ENCODE peak calls at places on chromosomes 12 and 14, in five cellular contexts. One of them, this sample, is unnamed.

GRCh38 chr12:2431810-2432209 is 363.0 kb upstream of the FKBP4 start:
- DNase-seq in GM12878: no peak
- DNase-seq in HepG2: no peak
- DNase-seq in SK-N-SH: no peak
- DNase-seq in GM12891: no peak
- DNase-seq in this sample: no peak

GRCh38 chr14:102759416-102759815 is 17.8 kb upstream of the TRAF3 start:
- DNase-seq in GM12878: no peak
- DNase-seq in HepG2: no peak
- DNase-seq in SK-N-SH: no peak
- DNase-seq in GM12891: no peak
- DNase-seq in this sample: no peak

GRCh38 chr14:99915305-99916090 is 122.3 kb downstream of the EML1 start:
- DNase-seq in GM12878: no peak
- DNase-seq in HepG2: no peak
- DNase-seq in SK-N-SH: no peak
- DNase-seq in GM12891: no peak
- DNase-seq in this sample: no peak

GRCh38 chr12:6961695-6962284 is 8.7 kb downstream of the PHB2 start:
- DNase-seq in GM12878: no peak
- DNase-seq in HepG2: peak; percentile 81
- DNase-seq in SK-N-SH: peak; percentile 78
- DNase-seq in GM12891: no peak
- DNase-seq in this sample: no peak

GRCh38 chr14:69013943-69014782 is 35.1 kb upstream of the ACTN1 start:
- DNase-seq in GM12878: no peak
- DNase-seq in HepG2: peak; percentile 88
- DNase-seq in SK-N-SH: peak; percentile 69
- DNase-seq in GM12891: no peak
- DNase-seq in this sample: no peak

GRCh38 chr14:76464856-76465255 is 88.9 kb downstream of the ESRRB start:
- DNase-seq in GM12878: no peak
- DNase-seq in HepG2: no peak
- DNase-seq in SK-N-SH: no peak
- DNase-seq in GM12891: no peak
- DNase-seq in this sample: no peak

GRCh38 chr14:61475316-61475715 is 153.9 kb downstream of the PRKCH start:
- DNase-seq in GM12878: no peak
- DNase-seq in HepG2: peak; percentile 67
- DNase-seq in SK-N-SH: no peak
- DNase-seq in GM12891: no peak
- DNase-seq in this sample: no peak

GRCh38 chr12:33514893-33515292 is 75.3 kb upstream of the SYT10 start:
- DNase-seq in GM12878: no peak
- DNase-seq in HepG2: no peak
- DNase-seq in SK-N-SH: no peak
- DNase-seq in GM12891: no peak
- DNase-seq in this sample: no peak

GRCh38 chr14:36604757-36605505 is 22.5 kb upstream of the NKX2-8 start:
- DNase-seq in GM12878: no peak
- DNase-seq in HepG2: peak; percentile 93
- DNase-seq in SK-N-SH: peak; percentile 49
- DNase-seq in GM12891: no peak
- DNase-seq in this sample: peak; percentile 9

GRCh38 chr14:90093942-90094595 is 32.3 kb downstream of the KCNK13 start:
- DNase-seq in GM12878: no peak
- DNase-seq in HepG2: no peak
- DNase-seq in SK-N-SH: no peak
- DNase-seq in GM12891: no peak
- DNase-seq in this sample: no peak

GRCh38 chr14:53714495-53715389 is 241.9 kb downstream of the BMP4 start:
- DNase-seq in GM12878: no peak
- DNase-seq in HepG2: no peak
- DNase-seq in SK-N-SH: no peak
- DNase-seq in GM12891: no peak
- DNase-seq in this sample: no peak

GRCh38 chr12:53989227-53990113 is 4.5 kb downstream of the HOXC10 start:
- DNase-seq in GM12878: peak; percentile 34
- DNase-seq in HepG2: peak; percentile 56
- DNase-seq in SK-N-SH: no peak
- DNase-seq in GM12891: no peak
- DNase-seq in this sample: no peak

GRCh38 chr12:93243689-93244513 is 133.8 kb upstream of the NUDT4 start:
- DNase-seq in GM12878: peak; percentile 75
- DNase-seq in HepG2: peak; percentile 89
- DNase-seq in SK-N-SH: peak; percentile 12
- DNase-seq in GM12891: no peak
- DNase-seq in this sample: no peak

DNA sequence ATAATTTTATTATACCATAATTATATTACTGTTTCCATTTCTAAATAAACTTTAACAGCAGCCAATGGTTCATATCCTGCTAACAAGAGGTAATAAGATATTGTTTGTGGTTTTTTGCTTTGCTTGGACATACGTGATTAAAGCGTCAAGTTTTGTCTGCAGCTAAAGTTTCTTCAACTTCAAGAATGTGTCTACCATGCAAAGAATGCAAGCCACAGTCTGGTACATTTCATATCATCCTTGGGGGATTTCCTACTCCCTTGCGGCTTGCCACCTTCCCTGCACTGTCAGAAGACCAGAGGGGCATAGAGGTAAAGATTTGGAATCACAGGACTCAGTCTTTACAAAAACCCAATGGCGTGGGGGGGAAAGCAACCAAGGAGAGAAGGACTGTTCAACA is 125.2 kb downstream of the MED13L start:
- DNase-seq in GM12878: no peak
- DNase-seq in HepG2: no peak
- DNase-seq in SK-N-SH: no peak
- DNase-seq in GM12891: no peak
- DNase-seq in this sample: no peak
- TF ChIP-seq TAF1 in GM12878: no peak
- TF ChIP-seq TAF1 in HepG2: no peak
- TF ChIP-seq TAF1 in SK-N-SH: no peak
- TF ChIP-seq TAF1 in GM12891: no peak
- TF ChIP-seq TAF1 in this sample: no peak

GRCh38 chr12:122951979-122952892 is 14.0 kb downstream of the ABCB9 start:
- DNase-seq in GM12878: no peak
- DNase-seq in HepG2: peak; percentile 59
- DNase-seq in SK-N-SH: peak; percentile 36
- DNase-seq in GM12891: peak; percentile 80
- DNase-seq in this sample: peak; percentile 76
- TF ChIP-seq POLR2AphosphoS5 in GM12878: no peak
- TF ChIP-seq POLR2AphosphoS5 in HepG2: no peak
- TF ChIP-seq POLR2AphosphoS5 in SK-N-SH: no peak
- TF ChIP-seq POLR2AphosphoS5 in GM12891: no peak
- TF ChIP-seq POLR2AphosphoS5 in this sample: no peak

DNA sequence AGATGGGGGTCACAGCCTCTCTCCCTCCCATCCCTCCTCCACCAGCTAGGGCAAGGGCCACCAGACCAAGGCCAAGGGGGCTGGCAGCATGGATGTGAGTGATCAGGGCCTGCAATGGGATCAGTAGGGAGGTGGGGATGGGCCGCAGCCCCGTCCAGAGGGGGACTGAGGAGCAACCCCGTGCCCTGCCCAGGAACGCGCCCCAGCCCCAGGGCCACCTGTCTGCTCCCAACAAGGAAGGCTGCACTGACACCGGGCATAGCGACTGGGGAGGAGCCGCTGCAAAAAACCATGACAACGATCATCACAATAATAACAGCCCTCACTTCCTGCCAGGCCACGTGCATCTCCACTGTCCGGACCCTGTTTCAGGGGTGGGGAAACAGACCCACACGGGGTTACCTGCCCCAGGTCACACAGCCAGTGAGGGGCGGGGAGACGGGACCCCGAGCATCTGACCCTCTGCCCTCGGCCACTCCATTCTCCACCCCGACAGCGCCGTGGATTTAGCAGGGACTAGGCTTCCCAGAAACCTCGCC is 24.3 kb downstream of the NCOR2 start:
- DNase-seq in GM12878: no peak
- DNase-seq in HepG2: no peak
- DNase-seq in SK-N-SH: peak; percentile 86
- DNase-seq in GM12891: peak; percentile 83
- DNase-seq in this sample: peak; percentile 58
- TF ChIP-seq TAF1 in GM12878: no peak
- TF ChIP-seq TAF1 in HepG2: no peak
- TF ChIP-seq TAF1 in SK-N-SH: no peak
- TF ChIP-seq TAF1 in GM12891: no peak
- TF ChIP-seq TAF1 in this sample: no peak

DNA sequence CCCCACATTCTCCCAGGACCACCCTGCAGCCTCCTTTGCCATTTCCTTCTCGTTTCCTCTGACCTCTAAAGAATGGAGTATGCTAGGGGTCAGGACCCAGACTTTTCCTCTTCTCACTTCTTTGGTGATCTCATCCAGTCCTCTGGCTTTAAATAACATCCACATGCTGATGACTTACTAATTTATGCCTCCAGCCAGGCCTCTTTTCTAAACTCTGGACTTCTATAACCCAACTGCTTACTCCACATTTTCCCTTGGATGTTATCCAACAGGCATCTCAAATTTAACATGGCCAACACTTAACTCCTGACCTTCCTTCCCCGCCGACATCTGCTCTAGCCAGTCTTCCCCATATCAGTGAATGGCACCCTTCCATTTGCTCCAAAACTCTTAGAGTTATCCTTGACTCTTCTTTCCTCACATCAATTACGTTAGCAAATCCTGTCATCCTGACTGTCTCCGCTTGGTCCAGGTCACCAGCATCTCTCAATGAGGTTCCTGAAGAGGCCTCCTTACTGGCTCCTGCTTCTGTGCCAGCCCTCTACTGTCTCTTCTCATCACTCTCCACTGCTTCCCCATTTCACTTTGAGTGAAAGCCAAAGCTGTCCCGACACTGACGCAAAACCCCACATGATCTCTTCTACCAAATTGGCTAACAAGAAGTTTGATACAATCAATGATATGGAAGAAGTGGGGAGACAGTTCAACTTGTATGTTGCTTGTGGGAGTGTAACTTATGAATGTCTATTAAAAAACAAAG is 42.7 kb downstream of the TMBIM6 start:
- DNase-seq in GM12878: no peak
- DNase-seq in HepG2: no peak
- DNase-seq in SK-N-SH: no peak
- DNase-seq in GM12891: no peak
- DNase-seq in this sample: no peak
- TF ChIP-seq POLR2AphosphoS5 in GM12878: no peak
- TF ChIP-seq POLR2AphosphoS5 in HepG2: no peak
- TF ChIP-seq POLR2AphosphoS5 in SK-N-SH: no peak
- TF ChIP-seq POLR2AphosphoS5 in GM12891: no peak
- TF ChIP-seq POLR2AphosphoS5 in this sample: no peak

GRCh38 chr12:131368073-131369071 is 342.5 kb upstream of the SFSWAP start:
- DNase-seq in GM12878: no peak
- DNase-seq in HepG2: no peak
- DNase-seq in SK-N-SH: peak; percentile 85
- DNase-seq in GM12891: no peak
- DNase-seq in this sample: no peak
- TF ChIP-seq TAF1 in GM12878: no peak
- TF ChIP-seq TAF1 in HepG2: no peak
- TF ChIP-seq TAF1 in SK-N-SH: no peak
- TF ChIP-seq TAF1 in GM12891: no peak
- TF ChIP-seq TAF1 in this sample: no peak

GRCh38 chr14:101241147-101241546 is 320.1 kb upstream of the DIO3 start:
- DNase-seq in GM12878: no peak
- DNase-seq in HepG2: no peak
- DNase-seq in SK-N-SH: no peak
- DNase-seq in GM12891: no peak
- DNase-seq in this sample: no peak

GRCh38 chr14:101241807-101242278 is 319.5 kb upstream of the DIO3 start:
- DNase-seq in GM12878: no peak
- DNase-seq in HepG2: no peak
- DNase-seq in SK-N-SH: no peak
- DNase-seq in GM12891: no peak
- DNase-seq in this sample: no peak

GRCh38 chr14:101243587-101244338 is 317.5 kb upstream of the DIO3 start:
- DNase-seq in GM12878: no peak
- DNase-seq in HepG2: no peak
- DNase-seq in SK-N-SH: peak; percentile 6
- DNase-seq in GM12891: no peak
- DNase-seq in this sample: no peak

GRCh38 chr14:101239065-101239464 is 322.2 kb upstream of the DIO3 start:
- DNase-seq in GM12878: no peak
- DNase-seq in HepG2: peak; percentile 54
- DNase-seq in SK-N-SH: no peak
- DNase-seq in GM12891: no peak
- DNase-seq in this sample: no peak

DNA sequence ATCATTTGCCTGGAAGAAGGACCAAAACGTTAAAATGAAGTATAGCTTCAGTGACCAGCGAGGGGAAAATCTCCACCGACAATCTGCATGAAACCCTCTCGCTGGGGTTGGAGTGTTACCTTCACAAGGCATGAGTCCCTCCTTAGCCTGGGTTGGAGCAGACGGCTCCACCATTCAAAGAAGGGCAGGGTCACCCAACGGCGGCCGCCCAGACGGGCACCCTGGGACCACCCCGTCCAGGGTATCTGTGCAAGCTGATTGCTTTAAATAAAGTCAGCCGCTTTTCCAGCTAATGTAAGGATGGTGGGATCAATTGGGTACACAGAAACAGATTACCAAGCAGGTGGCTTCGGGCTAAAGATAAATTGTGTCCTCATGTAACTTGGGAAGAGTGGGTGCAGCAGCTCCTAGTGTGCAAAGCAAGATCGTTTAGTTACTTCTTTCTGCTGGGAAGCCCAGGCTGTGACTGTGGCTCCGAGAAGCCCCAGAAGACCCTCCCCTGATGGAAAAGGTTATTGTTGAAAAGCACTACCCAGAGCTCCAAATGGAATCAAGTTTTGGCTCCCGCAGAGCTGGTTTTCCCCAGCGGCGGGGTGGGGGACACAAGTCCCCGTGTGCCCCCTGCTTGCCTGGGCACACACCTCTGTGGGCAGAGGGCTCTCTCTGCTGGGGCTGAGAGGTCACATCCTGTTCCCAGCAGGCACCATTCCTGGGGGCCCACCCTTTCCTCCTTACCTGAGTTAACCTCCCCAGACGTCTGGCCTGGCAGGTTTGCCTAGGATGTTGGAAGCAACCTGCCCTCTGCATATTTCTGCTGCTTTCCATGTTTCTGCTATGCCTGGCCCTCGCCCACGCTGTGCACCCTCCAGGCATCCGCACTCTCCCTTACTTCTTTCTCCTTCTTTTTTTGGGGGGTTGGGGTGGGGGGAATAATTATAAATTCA is 318.6 kb upstream of the DIO3 start:
- DNase-seq in GM12878: no peak
- DNase-seq in HepG2: no peak
- DNase-seq in SK-N-SH: peak; percentile 10
- DNase-seq in GM12891: no peak
- DNase-seq in this sample: no peak
- TF ChIP-seq POLR2AphosphoS5 in GM12878: no peak
- TF ChIP-seq POLR2AphosphoS5 in HepG2: no peak
- TF ChIP-seq POLR2AphosphoS5 in SK-N-SH: no peak
- TF ChIP-seq POLR2AphosphoS5 in GM12891: no peak
- TF ChIP-seq POLR2AphosphoS5 in this sample: no peak

DNA sequence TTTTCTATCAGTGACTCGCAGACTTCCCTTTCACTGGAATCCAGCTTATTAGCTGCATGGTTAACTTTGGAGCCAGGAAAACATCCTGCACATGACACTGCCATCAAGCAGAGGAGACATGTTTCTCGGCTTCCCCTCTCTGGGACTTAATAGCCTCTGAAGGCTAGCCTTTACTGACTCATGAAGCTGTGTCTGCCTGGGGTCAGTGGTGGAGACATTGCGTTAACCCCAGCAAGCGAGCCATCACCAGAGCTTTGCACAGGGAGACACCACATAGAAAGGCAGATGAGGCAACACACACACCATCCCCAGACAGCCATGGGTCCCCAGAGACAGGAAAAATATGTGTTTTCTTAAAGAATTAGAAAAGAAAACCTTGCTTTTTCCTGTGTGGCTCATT is 127.0 kb upstream of the PRICKLE1 start:
- DNase-seq in GM12878: no peak
- DNase-seq in HepG2: no peak
- DNase-seq in SK-N-SH: no peak
- DNase-seq in GM12891: no peak
- DNase-seq in this sample: no peak
- TF ChIP-seq TAF1 in GM12878: no peak
- TF ChIP-seq TAF1 in HepG2: no peak
- TF ChIP-seq TAF1 in SK-N-SH: no peak
- TF ChIP-seq TAF1 in GM12891: no peak
- TF ChIP-seq TAF1 in this sample: no peak